ENCODE peak calls at places on chromosomes 13 and 19, in six cellular contexts. One of them, this sample, is unnamed.

GRCh38 chr19:18612051-18612771 is 459 bp upstream of the TMEM59L start:
- DNase-seq in psoas muscle: no peak
- DNase-seq in fibroblast of lung: no peak
- DNase-seq in astrocyte of the spinal cord: no peak
- DNase-seq in astrocyte of the cerebellum: no peak
- DNase-seq in upper lobe of right lung: no peak
- DNase-seq in this sample: no peak

GRCh38 chr13:19161308-19161707 is 20.3 kb downstream of the TUBA3C start:
- DNase-seq in psoas muscle: no peak
- DNase-seq in fibroblast of lung: no peak
- DNase-seq in astrocyte of the spinal cord: no peak
- DNase-seq in astrocyte of the cerebellum: no peak
- DNase-seq in upper lobe of right lung: peak
- DNase-seq in this sample: no peak

GRCh38 chr19:12669272-12670158 is 2.9 kb downstream of the WDR83 start:
- DNase-seq in psoas muscle: peak
- DNase-seq in fibroblast of lung: peak
- DNase-seq in astrocyte of the spinal cord: peak
- DNase-seq in astrocyte of the cerebellum: peak
- DNase-seq in upper lobe of right lung: peak
- DNase-seq in this sample: peak

GRCh38 chr19:19372656-19373416 is 32.6 kb upstream of the GATAD2A start:
- DNase-seq in psoas muscle: peak
- DNase-seq in fibroblast of lung: no peak
- DNase-seq in astrocyte of the spinal cord: peak
- DNase-seq in astrocyte of the cerebellum: no peak
- DNase-seq in upper lobe of right lung: peak
- DNase-seq in this sample: peak

GRCh38 chr13:60261432-60262351 is 98.0 kb upstream of the DIAPH3 start:
- DNase-seq in psoas muscle: no peak
- DNase-seq in fibroblast of lung: no peak
- DNase-seq in astrocyte of the spinal cord: no peak
- DNase-seq in astrocyte of the cerebellum: no peak
- DNase-seq in upper lobe of right lung: no peak
- DNase-seq in this sample: no peak

GRCh38 chr13:112254061-112254818 is 121.9 kb upstream of the SPACA7 start:
- DNase-seq in psoas muscle: no peak
- DNase-seq in fibroblast of lung: no peak
- DNase-seq in astrocyte of the spinal cord: no peak
- DNase-seq in astrocyte of the cerebellum: no peak
- DNase-seq in upper lobe of right lung: no peak
- DNase-seq in this sample: no peak

GRCh38 chr13:102231486-102231885 is 170.4 kb downstream of the FGF14 start:
- DNase-seq in psoas muscle: no peak
- DNase-seq in fibroblast of lung: no peak
- DNase-seq in astrocyte of the spinal cord: no peak
- DNase-seq in astrocyte of the cerebellum: no peak
- DNase-seq in upper lobe of right lung: no peak
- DNase-seq in this sample: no peak

GRCh38 chr13:48682452-48682851 is 28.7 kb downstream of the CYSLTR2 start:
- DNase-seq in psoas muscle: no peak
- DNase-seq in fibroblast of lung: no peak
- DNase-seq in astrocyte of the spinal cord: no peak
- DNase-seq in astrocyte of the cerebellum: no peak
- DNase-seq in upper lobe of right lung: no peak
- DNase-seq in this sample: no peak

GRCh38 chr19:38617283-38617763 is 430 bp downstream of the MAP4K1 start:
- DNase-seq in psoas muscle: no peak
- DNase-seq in fibroblast of lung: no peak
- DNase-seq in astrocyte of the spinal cord: no peak
- DNase-seq in astrocyte of the cerebellum: no peak
- DNase-seq in upper lobe of right lung: no peak
- DNase-seq in this sample: no peak

GRCh38 chr19:38785187-38785699 is 3.8 kb upstream of the LGALS7B start:
- DNase-seq in psoas muscle: peak
- DNase-seq in fibroblast of lung: no peak
- DNase-seq in astrocyte of the spinal cord: no peak
- DNase-seq in astrocyte of the cerebellum: no peak
- DNase-seq in upper lobe of right lung: no peak
- DNase-seq in this sample: no peak

GRCh38 chr13:113090415-113090770 is 15.2 kb upstream of the F7 start:
- DNase-seq in psoas muscle: peak
- DNase-seq in fibroblast of lung: no peak
- DNase-seq in astrocyte of the spinal cord: no peak
- DNase-seq in astrocyte of the cerebellum: no peak
- DNase-seq in upper lobe of right lung: peak
- DNase-seq in this sample: no peak

GRCh38 chr19:42151735-42152134 is 19.5 kb upstream of the POU2F2 start:
- DNase-seq in psoas muscle: no peak
- DNase-seq in fibroblast of lung: no peak
- DNase-seq in astrocyte of the spinal cord: no peak
- DNase-seq in astrocyte of the cerebellum: no peak
- DNase-seq in upper lobe of right lung: no peak
- DNase-seq in this sample: no peak

GRCh38 chr19:12783849-12784393 is 7.4 kb upstream of the JUNB start:
- DNase-seq in psoas muscle: peak
- DNase-seq in fibroblast of lung: no peak
- DNase-seq in astrocyte of the spinal cord: no peak
- DNase-seq in astrocyte of the cerebellum: no peak
- DNase-seq in upper lobe of right lung: peak
- DNase-seq in this sample: peak

GRCh38 chr13:33696530-33696929 is 121.4 kb upstream of the RFC3 start:
- DNase-seq in psoas muscle: no peak
- DNase-seq in fibroblast of lung: no peak
- DNase-seq in astrocyte of the spinal cord: no peak
- DNase-seq in astrocyte of the cerebellum: no peak
- DNase-seq in upper lobe of right lung: no peak
- DNase-seq in this sample: no peak

GRCh38 chr13:47220453-47221150 is 323.7 kb upstream of the HTR2A start:
- DNase-seq in psoas muscle: no peak
- DNase-seq in fibroblast of lung: peak
- DNase-seq in astrocyte of the spinal cord: peak
- DNase-seq in astrocyte of the cerebellum: no peak
- DNase-seq in upper lobe of right lung: no peak
- DNase-seq in this sample: no peak

GRCh38 chr19:29060833-29061364 is 152.1 kb downstream of the UQCRFS1 start:
- DNase-seq in psoas muscle: no peak
- DNase-seq in fibroblast of lung: no peak
- DNase-seq in astrocyte of the spinal cord: no peak
- DNase-seq in astrocyte of the cerebellum: no peak
- DNase-seq in upper lobe of right lung: no peak
- DNase-seq in this sample: no peak

GRCh38 chr13:37984357-37984756 is 114.8 kb upstream of the TRPC4 start:
- DNase-seq in psoas muscle: no peak
- DNase-seq in fibroblast of lung: no peak
- DNase-seq in astrocyte of the spinal cord: no peak
- DNase-seq in astrocyte of the cerebellum: no peak
- DNase-seq in upper lobe of right lung: no peak
- DNase-seq in this sample: no peak
- TF ChIP-seq CTCF in psoas muscle: no peak
- TF ChIP-seq CTCF in fibroblast of lung: no peak
- TF ChIP-seq CTCF in astrocyte of the spinal cord: peak
- TF ChIP-seq CTCF in astrocyte of the cerebellum: no peak
- TF ChIP-seq CTCF in upper lobe of right lung: no peak
- TF ChIP-seq CTCF in this sample: no peak

DNA sequence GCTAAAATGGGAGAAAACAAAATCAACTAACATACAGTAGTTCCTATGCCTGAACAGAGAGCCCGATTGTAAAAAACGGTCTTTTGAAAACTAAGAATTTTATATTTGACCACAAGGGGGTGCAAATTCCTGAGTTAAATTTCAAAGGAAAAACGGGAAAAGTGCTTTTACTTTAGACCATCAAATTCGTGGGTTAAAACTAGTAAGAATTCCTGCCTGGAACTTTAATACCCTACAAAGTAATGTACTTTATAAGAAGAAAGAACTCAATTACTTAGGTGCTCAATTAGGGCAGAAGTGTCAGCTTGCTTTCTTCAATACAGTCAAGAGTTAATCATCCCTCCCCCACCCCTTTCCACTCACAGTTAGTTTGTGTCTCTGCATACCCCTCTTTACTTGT is 69.8 kb downstream of the KCNRG start:
- DNase-seq in psoas muscle: no peak
- DNase-seq in fibroblast of lung: no peak
- DNase-seq in astrocyte of the spinal cord: peak
- DNase-seq in astrocyte of the cerebellum: no peak
- DNase-seq in upper lobe of right lung: no peak
- DNase-seq in this sample: no peak
- TF ChIP-seq CTCF in psoas muscle: peak
- TF ChIP-seq CTCF in fibroblast of lung: peak
- TF ChIP-seq CTCF in astrocyte of the spinal cord: peak
- TF ChIP-seq CTCF in astrocyte of the cerebellum: no peak
- TF ChIP-seq CTCF in upper lobe of right lung: peak
- TF ChIP-seq CTCF in this sample: peak

GRCh38 chr19:678791-679388 is 2.7 kb downstream of the FSTL3 start:
- DNase-seq in psoas muscle: no peak
- DNase-seq in fibroblast of lung: no peak
- DNase-seq in astrocyte of the spinal cord: no peak
- DNase-seq in astrocyte of the cerebellum: no peak
- DNase-seq in upper lobe of right lung: no peak
- DNase-seq in this sample: no peak

GRCh38 chr19:677601-678380 is 1.6 kb downstream of the FSTL3 start:
- DNase-seq in psoas muscle: peak
- DNase-seq in fibroblast of lung: peak
- DNase-seq in astrocyte of the spinal cord: peak
- DNase-seq in astrocyte of the cerebellum: no peak
- DNase-seq in upper lobe of right lung: peak
- DNase-seq in this sample: peak

GRCh38 chr19:680287-681028 is 4.3 kb downstream of the FSTL3 start:
- DNase-seq in psoas muscle: peak
- DNase-seq in fibroblast of lung: peak
- DNase-seq in astrocyte of the spinal cord: peak
- DNase-seq in astrocyte of the cerebellum: peak
- DNase-seq in upper lobe of right lung: peak
- DNase-seq in this sample: peak

GRCh38 chr19:681029-681626 is 4.9 kb downstream of the FSTL3 start:
- DNase-seq in psoas muscle: peak
- DNase-seq in fibroblast of lung: no peak
- DNase-seq in astrocyte of the spinal cord: no peak
- DNase-seq in astrocyte of the cerebellum: no peak
- DNase-seq in upper lobe of right lung: peak
- DNase-seq in this sample: peak

DNA sequence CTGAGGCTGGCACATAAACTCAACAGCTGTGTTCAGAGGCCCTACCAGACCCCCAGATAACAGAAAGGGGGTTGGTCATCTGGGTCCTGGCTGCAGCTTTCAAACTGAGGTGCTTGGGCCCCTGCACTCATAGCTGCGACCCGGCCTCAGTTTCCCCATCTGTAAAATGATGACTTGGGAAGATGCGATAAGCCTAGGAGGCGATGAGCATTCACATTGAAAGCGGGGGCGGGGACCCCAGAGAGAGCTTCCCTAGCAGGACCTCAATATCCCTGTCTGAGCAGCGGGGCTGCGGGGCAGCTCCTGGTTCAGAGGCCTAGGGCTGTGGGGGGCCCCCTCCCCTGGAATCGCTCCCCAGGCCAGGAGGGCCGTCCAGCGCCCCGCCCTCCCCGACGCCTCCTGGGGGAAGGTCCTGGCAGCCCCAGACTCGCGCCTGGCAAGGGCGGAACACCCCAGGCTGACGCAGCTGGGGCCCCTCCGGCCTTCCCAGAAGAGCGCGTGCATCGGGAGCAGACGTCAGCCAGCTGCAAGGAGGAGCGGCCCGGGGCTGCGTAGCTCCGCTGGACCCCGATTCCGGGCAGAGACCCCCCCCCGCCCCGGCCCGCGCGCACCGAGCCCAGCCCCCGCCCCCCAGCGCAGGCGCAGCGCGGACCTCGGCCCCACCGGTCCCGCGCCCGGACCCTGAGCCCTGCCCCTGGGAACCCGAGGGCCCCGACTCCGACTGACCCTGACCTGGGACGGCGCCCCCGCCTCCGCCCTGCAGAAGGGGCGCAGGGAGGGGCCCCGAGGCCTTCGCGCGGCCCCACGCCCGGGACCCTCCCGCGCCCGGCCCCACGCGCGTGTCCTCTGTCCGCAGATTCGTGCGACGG is 3.5 kb downstream of the FSTL3 start:
- DNase-seq in psoas muscle: peak
- DNase-seq in fibroblast of lung: peak
- DNase-seq in astrocyte of the spinal cord: peak
- DNase-seq in astrocyte of the cerebellum: peak
- DNase-seq in upper lobe of right lung: peak
- DNase-seq in this sample: peak
- TF ChIP-seq CTCF in psoas muscle: no peak
- TF ChIP-seq CTCF in fibroblast of lung: no peak
- TF ChIP-seq CTCF in astrocyte of the spinal cord: no peak
- TF ChIP-seq CTCF in astrocyte of the cerebellum: no peak
- TF ChIP-seq CTCF in upper lobe of right lung: no peak
- TF ChIP-seq CTCF in this sample: no peak

DNA sequence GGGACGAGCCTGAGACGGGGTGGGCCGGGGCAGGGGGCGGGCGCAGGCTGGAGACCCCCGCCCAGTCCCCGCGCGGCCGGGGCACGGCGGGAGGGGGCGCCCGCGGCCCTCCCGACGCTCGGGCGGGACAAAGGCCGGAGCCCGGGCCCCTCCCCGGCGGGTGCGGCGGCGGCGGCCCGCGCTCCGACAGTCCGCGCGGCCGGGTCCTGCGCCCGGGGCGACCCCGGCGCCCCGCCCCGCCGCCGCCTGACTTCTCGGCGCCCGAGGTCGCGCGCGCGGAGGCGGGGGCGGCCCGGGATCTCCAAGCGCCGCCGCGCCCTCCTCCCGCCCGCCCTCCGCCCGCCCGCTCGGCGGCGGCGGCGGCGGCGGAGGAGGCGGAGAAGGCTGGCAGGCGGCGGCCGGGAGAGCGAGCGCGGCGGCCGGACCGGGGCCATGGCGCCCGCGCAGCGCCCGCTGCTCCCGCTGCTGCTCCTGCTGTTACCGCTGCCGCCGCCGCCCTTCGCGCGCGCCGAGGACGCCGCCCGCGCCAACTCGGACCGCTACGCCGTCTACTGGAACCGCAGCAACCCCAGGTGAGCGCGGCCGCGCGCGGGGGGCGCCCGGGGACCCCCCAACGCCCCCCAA is at the start of gene EFNA2:
- DNase-seq in psoas muscle: no peak
- DNase-seq in fibroblast of lung: no peak
- DNase-seq in astrocyte of the spinal cord: no peak
- DNase-seq in astrocyte of the cerebellum: no peak
- DNase-seq in upper lobe of right lung: no peak
- DNase-seq in this sample: no peak
- TF ChIP-seq CTCF in psoas muscle: no peak
- TF ChIP-seq CTCF in fibroblast of lung: no peak
- TF ChIP-seq CTCF in astrocyte of the spinal cord: no peak
- TF ChIP-seq CTCF in astrocyte of the cerebellum: no peak
- TF ChIP-seq CTCF in upper lobe of right lung: no peak
- TF ChIP-seq CTCF in this sample: no peak

GRCh38 chr13:23159587-23160240 is 21.1 kb upstream of the SGCG start:
- DNase-seq in psoas muscle: no peak
- DNase-seq in fibroblast of lung: no peak
- DNase-seq in astrocyte of the spinal cord: no peak
- DNase-seq in astrocyte of the cerebellum: no peak
- DNase-seq in upper lobe of right lung: peak
- DNase-seq in this sample: no peak
- TF ChIP-seq CTCF in psoas muscle: no peak
- TF ChIP-seq CTCF in fibroblast of lung: no peak
- TF ChIP-seq CTCF in astrocyte of the spinal cord: no peak
- TF ChIP-seq CTCF in astrocyte of the cerebellum: no peak
- TF ChIP-seq CTCF in upper lobe of right lung: no peak
- TF ChIP-seq CTCF in this sample: no peak